ENCODE peak calls at places on chromosomes 1 and 21, in five cellular contexts. One of them, this sample, is unnamed.
A peak's percentile ranks its signal among the peaks of the same experiment; 100 is the strongest.

GRCh38 chr1:12014141-12014981 is 4.9 kb upstream of the MIIP start:
- DNase-seq in EL: peak; percentile 62
- DNase-seq in CD8-positive, alpha-beta memory T cell: no peak
- DNase-seq in stimulated activated CD4-positive, alpha-beta T cell treated with anti-CD3 and anti-CD28 coated beads, Interleukin-15, amount 100 ng/mL, for 48 hours: no peak
- DNase-seq in left kidney: no peak
- DNase-seq in this sample: peak; percentile 25

GRCh38 chr1:202254454-202255252 is 61.1 kb downstream of the LGR6 start:
- DNase-seq in EL: no peak
- DNase-seq in left kidney: no peak
- DNase-seq in CD8-positive, alpha-beta memory T cell: no peak
- DNase-seq in stimulated activated CD4-positive, alpha-beta T cell treated with anti-CD3 and anti-CD28 coated beads, Interleukin-15, amount 100 ng/mL, for 48 hours: no peak
- DNase-seq in this sample: no peak

GRCh38 chr21:17732306-17732705 is 86.8 kb downstream of the C21orf91 start:
- DNase-seq in left kidney: no peak
- DNase-seq in stimulated activated CD4-positive, alpha-beta T cell treated with anti-CD3 and anti-CD28 coated beads, Interleukin-15, amount 100 ng/mL, for 48 hours: no peak
- DNase-seq in CD8-positive, alpha-beta memory T cell: no peak
- DNase-seq in EL: no peak
- DNase-seq in this sample: no peak

GRCh38 chr1:89910780-89911179 is 84.1 kb upstream of the ZNF326 start:
- DNase-seq in left kidney: peak; percentile 80
- DNase-seq in stimulated activated CD4-positive, alpha-beta T cell treated with anti-CD3 and anti-CD28 coated beads, Interleukin-15, amount 100 ng/mL, for 48 hours: no peak
- DNase-seq in EL: peak; percentile 96
- DNase-seq in CD8-positive, alpha-beta memory T cell: no peak
- DNase-seq in this sample: peak; percentile 82

GRCh38 chr1:62725255-62725654 is 37.1 kb upstream of the DOCK7 start:
- DNase-seq in left kidney: no peak
- DNase-seq in EL: peak; percentile 68
- DNase-seq in CD8-positive, alpha-beta memory T cell: no peak
- DNase-seq in stimulated activated CD4-positive, alpha-beta T cell treated with anti-CD3 and anti-CD28 coated beads, Interleukin-15, amount 100 ng/mL, for 48 hours: no peak
- DNase-seq in this sample: no peak

GRCh38 chr1:234315091-234315541 is 58.1 kb upstream of the COA6 start:
- DNase-seq in left kidney: no peak
- DNase-seq in stimulated activated CD4-positive, alpha-beta T cell treated with anti-CD3 and anti-CD28 coated beads, Interleukin-15, amount 100 ng/mL, for 48 hours: no peak
- DNase-seq in CD8-positive, alpha-beta memory T cell: peak; percentile 65
- DNase-seq in EL: peak; percentile 72
- DNase-seq in this sample: no peak

GRCh38 chr1:236141447-236142357 is 637 bp upstream of the GPR137B start:
- DNase-seq in stimulated activated CD4-positive, alpha-beta T cell treated with anti-CD3 and anti-CD28 coated beads, Interleukin-15, amount 100 ng/mL, for 48 hours: no peak
- DNase-seq in left kidney: peak; percentile 70
- DNase-seq in CD8-positive, alpha-beta memory T cell: peak; percentile 16
- DNase-seq in EL: peak; percentile 61
- DNase-seq in this sample: peak; percentile 55

GRCh38 chr1:51648180-51649109 is 31.6 kb downstream of the OSBPL9 start:
- DNase-seq in stimulated activated CD4-positive, alpha-beta T cell treated with anti-CD3 and anti-CD28 coated beads, Interleukin-15, amount 100 ng/mL, for 48 hours: no peak
- DNase-seq in left kidney: peak; percentile 30
- DNase-seq in CD8-positive, alpha-beta memory T cell: no peak
- DNase-seq in EL: peak; percentile 84
- DNase-seq in this sample: no peak

GRCh38 chr21:32336711-32337110 is 38.1 kb downstream of the MRAP start:
- DNase-seq in stimulated activated CD4-positive, alpha-beta T cell treated with anti-CD3 and anti-CD28 coated beads, Interleukin-15, amount 100 ng/mL, for 48 hours: no peak
- DNase-seq in left kidney: no peak
- DNase-seq in CD8-positive, alpha-beta memory T cell: no peak
- DNase-seq in EL: peak; percentile 53
- DNase-seq in this sample: no peak

GRCh38 chr1:181033799-181034391 is at the start of gene MR1:
- DNase-seq in CD8-positive, alpha-beta memory T cell: peak; percentile 86
- DNase-seq in stimulated activated CD4-positive, alpha-beta T cell treated with anti-CD3 and anti-CD28 coated beads, Interleukin-15, amount 100 ng/mL, for 48 hours: peak; percentile 6
- DNase-seq in left kidney: peak; percentile 79
- DNase-seq in EL: peak; percentile 87
- DNase-seq in this sample: peak; percentile 84

GRCh38 chr1:2300851-2301606 is 72.9 kb downstream of the SKI start:
- DNase-seq in CD8-positive, alpha-beta memory T cell: peak; percentile 98
- DNase-seq in left kidney: peak; percentile 61
- DNase-seq in stimulated activated CD4-positive, alpha-beta T cell treated with anti-CD3 and anti-CD28 coated beads, Interleukin-15, amount 100 ng/mL, for 48 hours: peak; percentile 82
- DNase-seq in EL: peak; percentile 56
- DNase-seq in this sample: no peak

GRCh38 chr1:173015629-173016028 is 35.1 kb downstream of the TNFSF18 start:
- DNase-seq in stimulated activated CD4-positive, alpha-beta T cell treated with anti-CD3 and anti-CD28 coated beads, Interleukin-15, amount 100 ng/mL, for 48 hours: no peak
- DNase-seq in EL: no peak
- DNase-seq in left kidney: no peak
- DNase-seq in CD8-positive, alpha-beta memory T cell: no peak
- DNase-seq in this sample: no peak

GRCh38 chr1:115214098-115214497 is 124.0 kb downstream of the NGF start:
- DNase-seq in stimulated activated CD4-positive, alpha-beta T cell treated with anti-CD3 and anti-CD28 coated beads, Interleukin-15, amount 100 ng/mL, for 48 hours: no peak
- DNase-seq in CD8-positive, alpha-beta memory T cell: no peak
- DNase-seq in EL: no peak
- DNase-seq in left kidney: no peak
- DNase-seq in this sample: no peak

GRCh38 chr1:207181838-207182237 is 77.8 kb downstream of the C4BPA start:
- DNase-seq in EL: peak; percentile 2
- DNase-seq in left kidney: peak; percentile 2
- DNase-seq in CD8-positive, alpha-beta memory T cell: peak; percentile 2
- DNase-seq in stimulated activated CD4-positive, alpha-beta T cell treated with anti-CD3 and anti-CD28 coated beads, Interleukin-15, amount 100 ng/mL, for 48 hours: no peak
- DNase-seq in this sample: no peak

GRCh38 chr1:89041055-89041707 is 18.5 kb upstream of the GBP3 start:
- DNase-seq in left kidney: no peak
- DNase-seq in CD8-positive, alpha-beta memory T cell: no peak
- DNase-seq in stimulated activated CD4-positive, alpha-beta T cell treated with anti-CD3 and anti-CD28 coated beads, Interleukin-15, amount 100 ng/mL, for 48 hours: no peak
- DNase-seq in EL: peak; percentile 75
- DNase-seq in this sample: no peak

GRCh38 chr21:22278366-22278765 is 1280.2 kb downstream of the NCAM2 start:
- DNase-seq in EL: no peak
- DNase-seq in CD8-positive, alpha-beta memory T cell: no peak
- DNase-seq in left kidney: peak; percentile 7
- DNase-seq in stimulated activated CD4-positive, alpha-beta T cell treated with anti-CD3 and anti-CD28 coated beads, Interleukin-15, amount 100 ng/mL, for 48 hours: no peak
- DNase-seq in this sample: no peak

GRCh38 chr1:154466136-154466665 is 35.8 kb upstream of the TDRD10 start:
- DNase-seq in CD8-positive, alpha-beta memory T cell: no peak
- DNase-seq in stimulated activated CD4-positive, alpha-beta T cell treated with anti-CD3 and anti-CD28 coated beads, Interleukin-15, amount 100 ng/mL, for 48 hours: no peak
- DNase-seq in left kidney: no peak
- DNase-seq in EL: no peak
- DNase-seq in this sample: no peak

GRCh38 chr1:206469411-206469932 is 804 bp upstream of the IKBKE start:
- DNase-seq in left kidney: peak; percentile 41
- DNase-seq in EL: no peak
- DNase-seq in stimulated activated CD4-positive, alpha-beta T cell treated with anti-CD3 and anti-CD28 coated beads, Interleukin-15, amount 100 ng/mL, for 48 hours: no peak
- DNase-seq in CD8-positive, alpha-beta memory T cell: peak; percentile 11
- DNase-seq in this sample: no peak

GRCh38 chr1:244284641-244285156 is 167.0 kb downstream of the ADSS2 start:
- DNase-seq in stimulated activated CD4-positive, alpha-beta T cell treated with anti-CD3 and anti-CD28 coated beads, Interleukin-15, amount 100 ng/mL, for 48 hours: no peak
- DNase-seq in EL: no peak
- DNase-seq in CD8-positive, alpha-beta memory T cell: no peak
- DNase-seq in left kidney: no peak
- DNase-seq in this sample: no peak

GRCh38 chr1:66575739-66576138 is 41.8 kb downstream of the SGIP1 start:
- DNase-seq in CD8-positive, alpha-beta memory T cell: no peak
- DNase-seq in EL: peak; percentile 44
- DNase-seq in left kidney: peak; percentile 40
- DNase-seq in stimulated activated CD4-positive, alpha-beta T cell treated with anti-CD3 and anti-CD28 coated beads, Interleukin-15, amount 100 ng/mL, for 48 hours: no peak
- DNase-seq in this sample: no peak

GRCh38 chr1:241837901-241838300 is 10.1 kb upstream of the EXO1 start:
- DNase-seq in stimulated activated CD4-positive, alpha-beta T cell treated with anti-CD3 and anti-CD28 coated beads, Interleukin-15, amount 100 ng/mL, for 48 hours: no peak
- DNase-seq in CD8-positive, alpha-beta memory T cell: no peak
- DNase-seq in left kidney: no peak
- DNase-seq in EL: peak; percentile 97
- DNase-seq in this sample: no peak

GRCh38 chr1:230010618-230011332 is 56.3 kb upstream of the GALNT2 start:
- DNase-seq in left kidney: no peak
- DNase-seq in CD8-positive, alpha-beta memory T cell: no peak
- DNase-seq in EL: no peak
- DNase-seq in stimulated activated CD4-positive, alpha-beta T cell treated with anti-CD3 and anti-CD28 coated beads, Interleukin-15, amount 100 ng/mL, for 48 hours: no peak
- DNase-seq in this sample: no peak

GRCh38 chr1:113903496-113904291 is 905 bp downstream of the AP4B1 start:
- DNase-seq in stimulated activated CD4-positive, alpha-beta T cell treated with anti-CD3 and anti-CD28 coated beads, Interleukin-15, amount 100 ng/mL, for 48 hours: no peak
- DNase-seq in CD8-positive, alpha-beta memory T cell: peak; percentile 15
- DNase-seq in left kidney: peak; percentile 60
- DNase-seq in EL: no peak
- DNase-seq in this sample: no peak

GRCh38 chr1:214584805-214585766 is 17.9 kb upstream of the CENPF start:
- DNase-seq in stimulated activated CD4-positive, alpha-beta T cell treated with anti-CD3 and anti-CD28 coated beads, Interleukin-15, amount 100 ng/mL, for 48 hours: no peak
- DNase-seq in EL: peak; percentile 71
- DNase-seq in left kidney: peak; percentile 71
- DNase-seq in CD8-positive, alpha-beta memory T cell: no peak
- DNase-seq in this sample: peak; percentile 41

GRCh38 chr1:75124510-75124909 is 9.7 kb upstream of the LHX8 start:
- DNase-seq in EL: no peak
- DNase-seq in CD8-positive, alpha-beta memory T cell: no peak
- DNase-seq in stimulated activated CD4-positive, alpha-beta T cell treated with anti-CD3 and anti-CD28 coated beads, Interleukin-15, amount 100 ng/mL, for 48 hours: no peak
- DNase-seq in left kidney: peak; percentile 73
- DNase-seq in this sample: no peak

GRCh38 chr1:233561708-233562426 is 52.0 kb upstream of the KCNK1 start:
- DNase-seq in left kidney: no peak
- DNase-seq in CD8-positive, alpha-beta memory T cell: no peak
- DNase-seq in EL: no peak
- DNase-seq in stimulated activated CD4-positive, alpha-beta T cell treated with anti-CD3 and anti-CD28 coated beads, Interleukin-15, amount 100 ng/mL, for 48 hours: no peak
- DNase-seq in this sample: no peak

GRCh38 chr1:11072216-11072917 is 12.5 kb upstream of the SRM start:
- DNase-seq in stimulated activated CD4-positive, alpha-beta T cell treated with anti-CD3 and anti-CD28 coated beads, Interleukin-15, amount 100 ng/mL, for 48 hours: no peak
- DNase-seq in EL: no peak
- DNase-seq in CD8-positive, alpha-beta memory T cell: no peak
- DNase-seq in left kidney: no peak
- DNase-seq in this sample: no peak

GRCh38 chr21:35508389-35508888 is 459.3 kb upstream of the RUNX1 start:
- DNase-seq in stimulated activated CD4-positive, alpha-beta T cell treated with anti-CD3 and anti-CD28 coated beads, Interleukin-15, amount 100 ng/mL, for 48 hours: no peak
- DNase-seq in EL: peak; percentile 78
- DNase-seq in CD8-positive, alpha-beta memory T cell: no peak
- DNase-seq in left kidney: peak; percentile 15
- DNase-seq in this sample: peak; percentile 32

GRCh38 chr1:154176341-154176740 is 15.6 kb downstream of the TPM3 start:
- DNase-seq in stimulated activated CD4-positive, alpha-beta T cell treated with anti-CD3 and anti-CD28 coated beads, Interleukin-15, amount 100 ng/mL, for 48 hours: no peak
- DNase-seq in CD8-positive, alpha-beta memory T cell: no peak
- DNase-seq in left kidney: peak; percentile 43
- DNase-seq in EL: peak; percentile 87
- DNase-seq in this sample: no peak

GRCh38 chr21:32514275-32515055 is 70.9 kb downstream of the TCP10L start:
- DNase-seq in EL: no peak
- DNase-seq in stimulated activated CD4-positive, alpha-beta T cell treated with anti-CD3 and anti-CD28 coated beads, Interleukin-15, amount 100 ng/mL, for 48 hours: no peak
- DNase-seq in CD8-positive, alpha-beta memory T cell: no peak
- DNase-seq in left kidney: no peak
- DNase-seq in this sample: no peak

GRCh38 chr1:84774674-84775548 is 84.7 kb upstream of the SSX2IP start:
- DNase-seq in EL: no peak
- DNase-seq in stimulated activated CD4-positive, alpha-beta T cell treated with anti-CD3 and anti-CD28 coated beads, Interleukin-15, amount 100 ng/mL, for 48 hours: no peak
- DNase-seq in left kidney: no peak
- DNase-seq in CD8-positive, alpha-beta memory T cell: no peak
- DNase-seq in this sample: no peak

GRCh38 chr1:117527566-117528102 is 78.2 kb upstream of the TENT5C start:
- DNase-seq in CD8-positive, alpha-beta memory T cell: no peak
- DNase-seq in left kidney: no peak
- DNase-seq in EL: no peak
- DNase-seq in stimulated activated CD4-positive, alpha-beta T cell treated with anti-CD3 and anti-CD28 coated beads, Interleukin-15, amount 100 ng/mL, for 48 hours: no peak
- DNase-seq in this sample: no peak

GRCh38 chr1:231603598-231604275 is 22.9 kb upstream of the DISC1 start:
- DNase-seq in left kidney: peak; percentile 80
- DNase-seq in stimulated activated CD4-positive, alpha-beta T cell treated with anti-CD3 and anti-CD28 coated beads, Interleukin-15, amount 100 ng/mL, for 48 hours: no peak
- DNase-seq in CD8-positive, alpha-beta memory T cell: peak; percentile 53
- DNase-seq in EL: peak; percentile 67
- DNase-seq in this sample: peak; percentile 79

This sample was measured in A549.